ENCODE peak calls at places on chromosomes 12 and 14, in nine cellular contexts. One of them, this sample, is unnamed.

GRCh38 chr14:81246561-81247270 is 26.0 kb upstream of the GTF2A1 start:
- DNase-seq in NCI-H748 treated with DMSO at 0.1 percent for 48 hours: no peak
- DNase-seq in stimulated activated CD8-positive, alpha-beta memory T cell treated with anti-CD3 and anti-CD28 coated beads, Interleukin-7, amount 100 ng/mL, for 1 hour: no peak
- DNase-seq in erythroblast: no peak
- DNase-seq in M059J: peak; percentile 82
- DNase-seq in ecto neural progenitor cell: no peak
- DNase-seq in stimulated activated CD4-positive, alpha-beta T cell treated with anti-CD3 and anti-CD28 coated beads, Interleukin-1b, Interleukin-23, amount 100 ng/mL, for 24 hours: no peak
- DNase-seq in GM06990: no peak
- DNase-seq in activated naive CD8-positive, alpha-beta T cell treated with anti-CD3 and anti-CD28 coated beads, Interleukin-2, amount 50 U/mL, for 16 hours: no peak
- DNase-seq in this sample: no peak

GRCh38 chr14:34857689-34858449 is 17.3 kb downstream of the BAZ1A start:
- DNase-seq in GM06990: no peak
- DNase-seq in M059J: no peak
- DNase-seq in stimulated activated CD4-positive, alpha-beta T cell treated with anti-CD3 and anti-CD28 coated beads, Interleukin-1b, Interleukin-23, amount 100 ng/mL, for 24 hours: no peak
- DNase-seq in NCI-H748 treated with DMSO at 0.1 percent for 48 hours: no peak
- DNase-seq in erythroblast: no peak
- DNase-seq in activated naive CD8-positive, alpha-beta T cell treated with anti-CD3 and anti-CD28 coated beads, Interleukin-2, amount 50 U/mL, for 16 hours: no peak
- DNase-seq in ecto neural progenitor cell: no peak
- DNase-seq in stimulated activated CD8-positive, alpha-beta memory T cell treated with anti-CD3 and anti-CD28 coated beads, Interleukin-7, amount 100 ng/mL, for 1 hour: no peak
- DNase-seq in this sample: no peak

GRCh38 chr12:3892631-3893030 is 19.4 kb upstream of the PARP11 start:
- DNase-seq in activated naive CD8-positive, alpha-beta T cell treated with anti-CD3 and anti-CD28 coated beads, Interleukin-2, amount 50 U/mL, for 16 hours: no peak
- DNase-seq in ecto neural progenitor cell: no peak
- DNase-seq in GM06990: no peak
- DNase-seq in M059J: no peak
- DNase-seq in erythroblast: no peak
- DNase-seq in stimulated activated CD4-positive, alpha-beta T cell treated with anti-CD3 and anti-CD28 coated beads, Interleukin-1b, Interleukin-23, amount 100 ng/mL, for 24 hours: no peak
- DNase-seq in stimulated activated CD8-positive, alpha-beta memory T cell treated with anti-CD3 and anti-CD28 coated beads, Interleukin-7, amount 100 ng/mL, for 1 hour: no peak
- DNase-seq in NCI-H748 treated with DMSO at 0.1 percent for 48 hours: no peak
- DNase-seq in this sample: no peak

GRCh38 chr14:34592623-34593022 is 37.3 kb downstream of the SNX6 start:
- DNase-seq in stimulated activated CD8-positive, alpha-beta memory T cell treated with anti-CD3 and anti-CD28 coated beads, Interleukin-7, amount 100 ng/mL, for 1 hour: no peak
- DNase-seq in erythroblast: no peak
- DNase-seq in ecto neural progenitor cell: no peak
- DNase-seq in activated naive CD8-positive, alpha-beta T cell treated with anti-CD3 and anti-CD28 coated beads, Interleukin-2, amount 50 U/mL, for 16 hours: no peak
- DNase-seq in M059J: no peak
- DNase-seq in GM06990: no peak
- DNase-seq in NCI-H748 treated with DMSO at 0.1 percent for 48 hours: no peak
- DNase-seq in stimulated activated CD4-positive, alpha-beta T cell treated with anti-CD3 and anti-CD28 coated beads, Interleukin-1b, Interleukin-23, amount 100 ng/mL, for 24 hours: no peak
- DNase-seq in this sample: no peak

GRCh38 chr12:116247377-116247776 is 30.1 kb downstream of the MED13L start:
- DNase-seq in NCI-H748 treated with DMSO at 0.1 percent for 48 hours: no peak
- DNase-seq in stimulated activated CD4-positive, alpha-beta T cell treated with anti-CD3 and anti-CD28 coated beads, Interleukin-1b, Interleukin-23, amount 100 ng/mL, for 24 hours: no peak
- DNase-seq in erythroblast: no peak
- DNase-seq in stimulated activated CD8-positive, alpha-beta memory T cell treated with anti-CD3 and anti-CD28 coated beads, Interleukin-7, amount 100 ng/mL, for 1 hour: no peak
- DNase-seq in GM06990: no peak
- DNase-seq in activated naive CD8-positive, alpha-beta T cell treated with anti-CD3 and anti-CD28 coated beads, Interleukin-2, amount 50 U/mL, for 16 hours: no peak
- DNase-seq in M059J: no peak
- DNase-seq in ecto neural progenitor cell: no peak
- DNase-seq in this sample: no peak

GRCh38 chr14:47102472-47102871 is 450.9 kb upstream of the RPL10L start:
- DNase-seq in stimulated activated CD8-positive, alpha-beta memory T cell treated with anti-CD3 and anti-CD28 coated beads, Interleukin-7, amount 100 ng/mL, for 1 hour: no peak
- DNase-seq in erythroblast: no peak
- DNase-seq in GM06990: no peak
- DNase-seq in M059J: no peak
- DNase-seq in activated naive CD8-positive, alpha-beta T cell treated with anti-CD3 and anti-CD28 coated beads, Interleukin-2, amount 50 U/mL, for 16 hours: no peak
- DNase-seq in ecto neural progenitor cell: no peak
- DNase-seq in NCI-H748 treated with DMSO at 0.1 percent for 48 hours: no peak
- DNase-seq in stimulated activated CD4-positive, alpha-beta T cell treated with anti-CD3 and anti-CD28 coated beads, Interleukin-1b, Interleukin-23, amount 100 ng/mL, for 24 hours: no peak
- DNase-seq in this sample: no peak

GRCh38 chr14:50795127-50795526 is 35.8 kb downstream of the NIN start:
- DNase-seq in M059J: no peak
- DNase-seq in activated naive CD8-positive, alpha-beta T cell treated with anti-CD3 and anti-CD28 coated beads, Interleukin-2, amount 50 U/mL, for 16 hours: no peak
- DNase-seq in erythroblast: no peak
- DNase-seq in NCI-H748 treated with DMSO at 0.1 percent for 48 hours: no peak
- DNase-seq in ecto neural progenitor cell: no peak
- DNase-seq in stimulated activated CD8-positive, alpha-beta memory T cell treated with anti-CD3 and anti-CD28 coated beads, Interleukin-7, amount 100 ng/mL, for 1 hour: no peak
- DNase-seq in GM06990: no peak
- DNase-seq in stimulated activated CD4-positive, alpha-beta T cell treated with anti-CD3 and anti-CD28 coated beads, Interleukin-1b, Interleukin-23, amount 100 ng/mL, for 24 hours: no peak
- DNase-seq in this sample: no peak

GRCh38 chr14:32186248-32186647 is 15.6 kb upstream of the RNU6-7 start:
- DNase-seq in stimulated activated CD4-positive, alpha-beta T cell treated with anti-CD3 and anti-CD28 coated beads, Interleukin-1b, Interleukin-23, amount 100 ng/mL, for 24 hours: no peak
- DNase-seq in ecto neural progenitor cell: no peak
- DNase-seq in GM06990: peak; percentile 28
- DNase-seq in M059J: no peak
- DNase-seq in activated naive CD8-positive, alpha-beta T cell treated with anti-CD3 and anti-CD28 coated beads, Interleukin-2, amount 50 U/mL, for 16 hours: no peak
- DNase-seq in erythroblast: no peak
- DNase-seq in stimulated activated CD8-positive, alpha-beta memory T cell treated with anti-CD3 and anti-CD28 coated beads, Interleukin-7, amount 100 ng/mL, for 1 hour: no peak
- DNase-seq in NCI-H748 treated with DMSO at 0.1 percent for 48 hours: no peak
- DNase-seq in this sample: no peak

GRCh38 chr12:63802012-63802608 is 22.4 kb downstream of the RXYLT1 start:
- DNase-seq in NCI-H748 treated with DMSO at 0.1 percent for 48 hours: peak; percentile 44
- DNase-seq in stimulated activated CD4-positive, alpha-beta T cell treated with anti-CD3 and anti-CD28 coated beads, Interleukin-1b, Interleukin-23, amount 100 ng/mL, for 24 hours: no peak
- DNase-seq in ecto neural progenitor cell: no peak
- DNase-seq in erythroblast: peak; percentile 33
- DNase-seq in GM06990: no peak
- DNase-seq in stimulated activated CD8-positive, alpha-beta memory T cell treated with anti-CD3 and anti-CD28 coated beads, Interleukin-7, amount 100 ng/mL, for 1 hour: no peak
- DNase-seq in M059J: peak; percentile 34
- DNase-seq in activated naive CD8-positive, alpha-beta T cell treated with anti-CD3 and anti-CD28 coated beads, Interleukin-2, amount 50 U/mL, for 16 hours: no peak
- DNase-seq in this sample: peak; percentile 70

GRCh38 chr12:5083955-5084849 is 40.5 kb downstream of the KCNA5 start:
- DNase-seq in ecto neural progenitor cell: no peak
- DNase-seq in activated naive CD8-positive, alpha-beta T cell treated with anti-CD3 and anti-CD28 coated beads, Interleukin-2, amount 50 U/mL, for 16 hours: no peak
- DNase-seq in stimulated activated CD8-positive, alpha-beta memory T cell treated with anti-CD3 and anti-CD28 coated beads, Interleukin-7, amount 100 ng/mL, for 1 hour: no peak
- DNase-seq in NCI-H748 treated with DMSO at 0.1 percent for 48 hours: peak; percentile 3
- DNase-seq in M059J: peak; percentile 58
- DNase-seq in GM06990: peak; percentile 14
- DNase-seq in erythroblast: peak; percentile 28
- DNase-seq in stimulated activated CD4-positive, alpha-beta T cell treated with anti-CD3 and anti-CD28 coated beads, Interleukin-1b, Interleukin-23, amount 100 ng/mL, for 24 hours: no peak
- DNase-seq in this sample: peak; percentile 47

GRCh38 chr12:92123780-92124707 is 21.6 kb downstream of the BTG1 start:
- DNase-seq in M059J: no peak
- DNase-seq in ecto neural progenitor cell: no peak
- DNase-seq in activated naive CD8-positive, alpha-beta T cell treated with anti-CD3 and anti-CD28 coated beads, Interleukin-2, amount 50 U/mL, for 16 hours: no peak
- DNase-seq in erythroblast: no peak
- DNase-seq in GM06990: no peak
- DNase-seq in stimulated activated CD8-positive, alpha-beta memory T cell treated with anti-CD3 and anti-CD28 coated beads, Interleukin-7, amount 100 ng/mL, for 1 hour: no peak
- DNase-seq in NCI-H748 treated with DMSO at 0.1 percent for 48 hours: no peak
- DNase-seq in stimulated activated CD4-positive, alpha-beta T cell treated with anti-CD3 and anti-CD28 coated beads, Interleukin-1b, Interleukin-23, amount 100 ng/mL, for 24 hours: no peak
- DNase-seq in this sample: no peak

GRCh38 chr14:76277586-76278130 is 98.3 kb upstream of the ESRRB start:
- DNase-seq in erythroblast: no peak
- DNase-seq in GM06990: no peak
- DNase-seq in ecto neural progenitor cell: peak; percentile 26
- DNase-seq in stimulated activated CD8-positive, alpha-beta memory T cell treated with anti-CD3 and anti-CD28 coated beads, Interleukin-7, amount 100 ng/mL, for 1 hour: no peak
- DNase-seq in activated naive CD8-positive, alpha-beta T cell treated with anti-CD3 and anti-CD28 coated beads, Interleukin-2, amount 50 U/mL, for 16 hours: no peak
- DNase-seq in M059J: no peak
- DNase-seq in stimulated activated CD4-positive, alpha-beta T cell treated with anti-CD3 and anti-CD28 coated beads, Interleukin-1b, Interleukin-23, amount 100 ng/mL, for 24 hours: no peak
- DNase-seq in NCI-H748 treated with DMSO at 0.1 percent for 48 hours: no peak
- DNase-seq in this sample: no peak

GRCh38 chr12:93698307-93699092 is 21.3 kb downstream of the CRADD start:
- DNase-seq in M059J: peak; percentile 62
- DNase-seq in activated naive CD8-positive, alpha-beta T cell treated with anti-CD3 and anti-CD28 coated beads, Interleukin-2, amount 50 U/mL, for 16 hours: no peak
- DNase-seq in ecto neural progenitor cell: no peak
- DNase-seq in NCI-H748 treated with DMSO at 0.1 percent for 48 hours: no peak
- DNase-seq in erythroblast: no peak
- DNase-seq in GM06990: no peak
- DNase-seq in stimulated activated CD8-positive, alpha-beta memory T cell treated with anti-CD3 and anti-CD28 coated beads, Interleukin-7, amount 100 ng/mL, for 1 hour: no peak
- DNase-seq in stimulated activated CD4-positive, alpha-beta T cell treated with anti-CD3 and anti-CD28 coated beads, Interleukin-1b, Interleukin-23, amount 100 ng/mL, for 24 hours: no peak
- DNase-seq in this sample: no peak

GRCh38 chr12:110756611-110757010 is 13.9 kb upstream of the PPP1CC start:
- DNase-seq in stimulated activated CD4-positive, alpha-beta T cell treated with anti-CD3 and anti-CD28 coated beads, Interleukin-1b, Interleukin-23, amount 100 ng/mL, for 24 hours: no peak
- DNase-seq in M059J: peak; percentile 67
- DNase-seq in activated naive CD8-positive, alpha-beta T cell treated with anti-CD3 and anti-CD28 coated beads, Interleukin-2, amount 50 U/mL, for 16 hours: no peak
- DNase-seq in stimulated activated CD8-positive, alpha-beta memory T cell treated with anti-CD3 and anti-CD28 coated beads, Interleukin-7, amount 100 ng/mL, for 1 hour: no peak
- DNase-seq in NCI-H748 treated with DMSO at 0.1 percent for 48 hours: no peak
- DNase-seq in GM06990: no peak
- DNase-seq in erythroblast: no peak
- DNase-seq in ecto neural progenitor cell: no peak
- DNase-seq in this sample: no peak

GRCh38 chr12:131067993-131068942 is 114.6 kb downstream of the ADGRD1 start:
- DNase-seq in NCI-H748 treated with DMSO at 0.1 percent for 48 hours: no peak
- DNase-seq in erythroblast: no peak
- DNase-seq in M059J: no peak
- DNase-seq in stimulated activated CD8-positive, alpha-beta memory T cell treated with anti-CD3 and anti-CD28 coated beads, Interleukin-7, amount 100 ng/mL, for 1 hour: no peak
- DNase-seq in ecto neural progenitor cell: peak; percentile 44
- DNase-seq in stimulated activated CD4-positive, alpha-beta T cell treated with anti-CD3 and anti-CD28 coated beads, Interleukin-1b, Interleukin-23, amount 100 ng/mL, for 24 hours: no peak
- DNase-seq in GM06990: no peak
- DNase-seq in activated naive CD8-positive, alpha-beta T cell treated with anti-CD3 and anti-CD28 coated beads, Interleukin-2, amount 50 U/mL, for 16 hours: no peak
- DNase-seq in this sample: no peak

GRCh38 chr14:28770574-28770973 is 4.0 kb downstream of the FOXG1 start:
- DNase-seq in GM06990: no peak
- DNase-seq in stimulated activated CD8-positive, alpha-beta memory T cell treated with anti-CD3 and anti-CD28 coated beads, Interleukin-7, amount 100 ng/mL, for 1 hour: no peak
- DNase-seq in NCI-H748 treated with DMSO at 0.1 percent for 48 hours: no peak
- DNase-seq in stimulated activated CD4-positive, alpha-beta T cell treated with anti-CD3 and anti-CD28 coated beads, Interleukin-1b, Interleukin-23, amount 100 ng/mL, for 24 hours: no peak
- DNase-seq in ecto neural progenitor cell: no peak
- DNase-seq in erythroblast: no peak
- DNase-seq in activated naive CD8-positive, alpha-beta T cell treated with anti-CD3 and anti-CD28 coated beads, Interleukin-2, amount 50 U/mL, for 16 hours: no peak
- DNase-seq in M059J: peak; percentile 69
- DNase-seq in this sample: no peak

GRCh38 chr14:76346391-76347160 is 29.4 kb upstream of the ESRRB start:
- DNase-seq in NCI-H748 treated with DMSO at 0.1 percent for 48 hours: peak; percentile 22
- DNase-seq in activated naive CD8-positive, alpha-beta T cell treated with anti-CD3 and anti-CD28 coated beads, Interleukin-2, amount 50 U/mL, for 16 hours: no peak
- DNase-seq in ecto neural progenitor cell: no peak
- DNase-seq in stimulated activated CD8-positive, alpha-beta memory T cell treated with anti-CD3 and anti-CD28 coated beads, Interleukin-7, amount 100 ng/mL, for 1 hour: no peak
- DNase-seq in stimulated activated CD4-positive, alpha-beta T cell treated with anti-CD3 and anti-CD28 coated beads, Interleukin-1b, Interleukin-23, amount 100 ng/mL, for 24 hours: no peak
- DNase-seq in M059J: no peak
- DNase-seq in GM06990: no peak
- DNase-seq in erythroblast: no peak
- DNase-seq in this sample: no peak

GRCh38 chr14:102527255-102528232 is 18.0 kb upstream of the ANKRD9 start:
- DNase-seq in NCI-H748 treated with DMSO at 0.1 percent for 48 hours: no peak
- DNase-seq in stimulated activated CD8-positive, alpha-beta memory T cell treated with anti-CD3 and anti-CD28 coated beads, Interleukin-7, amount 100 ng/mL, for 1 hour: no peak
- DNase-seq in stimulated activated CD4-positive, alpha-beta T cell treated with anti-CD3 and anti-CD28 coated beads, Interleukin-1b, Interleukin-23, amount 100 ng/mL, for 24 hours: no peak
- DNase-seq in GM06990: no peak
- DNase-seq in ecto neural progenitor cell: no peak
- DNase-seq in activated naive CD8-positive, alpha-beta T cell treated with anti-CD3 and anti-CD28 coated beads, Interleukin-2, amount 50 U/mL, for 16 hours: no peak
- DNase-seq in erythroblast: no peak
- DNase-seq in M059J: peak; percentile 81
- DNase-seq in this sample: no peak

GRCh38 chr12:52258335-52258901 is 16.0 kb upstream of the KRT86 start:
- DNase-seq in erythroblast: no peak
- DNase-seq in stimulated activated CD4-positive, alpha-beta T cell treated with anti-CD3 and anti-CD28 coated beads, Interleukin-1b, Interleukin-23, amount 100 ng/mL, for 24 hours: no peak
- DNase-seq in activated naive CD8-positive, alpha-beta T cell treated with anti-CD3 and anti-CD28 coated beads, Interleukin-2, amount 50 U/mL, for 16 hours: no peak
- DNase-seq in M059J: no peak
- DNase-seq in NCI-H748 treated with DMSO at 0.1 percent for 48 hours: no peak
- DNase-seq in stimulated activated CD8-positive, alpha-beta memory T cell treated with anti-CD3 and anti-CD28 coated beads, Interleukin-7, amount 100 ng/mL, for 1 hour: no peak
- DNase-seq in GM06990: no peak
- DNase-seq in ecto neural progenitor cell: peak; percentile 77
- DNase-seq in this sample: no peak

GRCh38 chr12:93802698-93803097 is 125.5 kb downstream of the CRADD start:
- DNase-seq in GM06990: no peak
- DNase-seq in stimulated activated CD8-positive, alpha-beta memory T cell treated with anti-CD3 and anti-CD28 coated beads, Interleukin-7, amount 100 ng/mL, for 1 hour: no peak
- DNase-seq in stimulated activated CD4-positive, alpha-beta T cell treated with anti-CD3 and anti-CD28 coated beads, Interleukin-1b, Interleukin-23, amount 100 ng/mL, for 24 hours: no peak
- DNase-seq in M059J: peak; percentile 72
- DNase-seq in NCI-H748 treated with DMSO at 0.1 percent for 48 hours: no peak
- DNase-seq in ecto neural progenitor cell: no peak
- DNase-seq in erythroblast: no peak
- DNase-seq in activated naive CD8-positive, alpha-beta T cell treated with anti-CD3 and anti-CD28 coated beads, Interleukin-2, amount 50 U/mL, for 16 hours: no peak
- DNase-seq in this sample: peak; percentile 19

GRCh38 chr14:29663281-29663801 is 264.3 kb downstream of the PRKD1 start:
- DNase-seq in activated naive CD8-positive, alpha-beta T cell treated with anti-CD3 and anti-CD28 coated beads, Interleukin-2, amount 50 U/mL, for 16 hours: no peak
- DNase-seq in erythroblast: no peak
- DNase-seq in GM06990: no peak
- DNase-seq in stimulated activated CD4-positive, alpha-beta T cell treated with anti-CD3 and anti-CD28 coated beads, Interleukin-1b, Interleukin-23, amount 100 ng/mL, for 24 hours: no peak
- DNase-seq in M059J: no peak
- DNase-seq in ecto neural progenitor cell: no peak
- DNase-seq in NCI-H748 treated with DMSO at 0.1 percent for 48 hours: no peak
- DNase-seq in stimulated activated CD8-positive, alpha-beta memory T cell treated with anti-CD3 and anti-CD28 coated beads, Interleukin-7, amount 100 ng/mL, for 1 hour: no peak
- DNase-seq in this sample: no peak

GRCh38 chr12:5022465-5023061 is 21.1 kb upstream of the KCNA5 start:
- DNase-seq in M059J: peak; percentile 42
- DNase-seq in GM06990: no peak
- DNase-seq in stimulated activated CD4-positive, alpha-beta T cell treated with anti-CD3 and anti-CD28 coated beads, Interleukin-1b, Interleukin-23, amount 100 ng/mL, for 24 hours: no peak
- DNase-seq in activated naive CD8-positive, alpha-beta T cell treated with anti-CD3 and anti-CD28 coated beads, Interleukin-2, amount 50 U/mL, for 16 hours: no peak
- DNase-seq in NCI-H748 treated with DMSO at 0.1 percent for 48 hours: peak; percentile 4
- DNase-seq in ecto neural progenitor cell: peak; percentile 80
- DNase-seq in erythroblast: peak; percentile 34
- DNase-seq in stimulated activated CD8-positive, alpha-beta memory T cell treated with anti-CD3 and anti-CD28 coated beads, Interleukin-7, amount 100 ng/mL, for 1 hour: no peak
- DNase-seq in this sample: peak; percentile 30

GRCh38 chr14:51873221-51873893 is 12.9 kb downstream of the GNG2 start:
- DNase-seq in ecto neural progenitor cell: no peak
- DNase-seq in GM06990: peak; percentile 82
- DNase-seq in stimulated activated CD8-positive, alpha-beta memory T cell treated with anti-CD3 and anti-CD28 coated beads, Interleukin-7, amount 100 ng/mL, for 1 hour: no peak
- DNase-seq in NCI-H748 treated with DMSO at 0.1 percent for 48 hours: peak; percentile 97
- DNase-seq in stimulated activated CD4-positive, alpha-beta T cell treated with anti-CD3 and anti-CD28 coated beads, Interleukin-1b, Interleukin-23, amount 100 ng/mL, for 24 hours: no peak
- DNase-seq in erythroblast: peak; percentile 35
- DNase-seq in M059J: peak; percentile 98
- DNase-seq in activated naive CD8-positive, alpha-beta T cell treated with anti-CD3 and anti-CD28 coated beads, Interleukin-2, amount 50 U/mL, for 16 hours: no peak
- DNase-seq in this sample: no peak

GRCh38 chr12:73629893-73630872 is 907.5 kb upstream of the ATXN7L3B start:
- DNase-seq in stimulated activated CD4-positive, alpha-beta T cell treated with anti-CD3 and anti-CD28 coated beads, Interleukin-1b, Interleukin-23, amount 100 ng/mL, for 24 hours: no peak
- DNase-seq in ecto neural progenitor cell: no peak
- DNase-seq in stimulated activated CD8-positive, alpha-beta memory T cell treated with anti-CD3 and anti-CD28 coated beads, Interleukin-7, amount 100 ng/mL, for 1 hour: no peak
- DNase-seq in NCI-H748 treated with DMSO at 0.1 percent for 48 hours: no peak
- DNase-seq in GM06990: no peak
- DNase-seq in M059J: no peak
- DNase-seq in activated naive CD8-positive, alpha-beta T cell treated with anti-CD3 and anti-CD28 coated beads, Interleukin-2, amount 50 U/mL, for 16 hours: no peak
- DNase-seq in erythroblast: no peak
- DNase-seq in this sample: no peak

GRCh38 chr12:95102916-95103671 is 29.7 kb upstream of the NR2C1 start:
- DNase-seq in stimulated activated CD8-positive, alpha-beta memory T cell treated with anti-CD3 and anti-CD28 coated beads, Interleukin-7, amount 100 ng/mL, for 1 hour: no peak
- DNase-seq in ecto neural progenitor cell: no peak
- DNase-seq in M059J: peak; percentile 97
- DNase-seq in stimulated activated CD4-positive, alpha-beta T cell treated with anti-CD3 and anti-CD28 coated beads, Interleukin-1b, Interleukin-23, amount 100 ng/mL, for 24 hours: peak; percentile 8
- DNase-seq in GM06990: peak; percentile 84
- DNase-seq in NCI-H748 treated with DMSO at 0.1 percent for 48 hours: peak; percentile 71
- DNase-seq in erythroblast: no peak
- DNase-seq in activated naive CD8-positive, alpha-beta T cell treated with anti-CD3 and anti-CD28 coated beads, Interleukin-2, amount 50 U/mL, for 16 hours: no peak
- DNase-seq in this sample: peak; percentile 54

GRCh38 chr12:55932546-55932919 is 1.6 kb downstream of the DGKA start:
- DNase-seq in erythroblast: peak; percentile 37
- DNase-seq in stimulated activated CD4-positive, alpha-beta T cell treated with anti-CD3 and anti-CD28 coated beads, Interleukin-1b, Interleukin-23, amount 100 ng/mL, for 24 hours: no peak
- DNase-seq in stimulated activated CD8-positive, alpha-beta memory T cell treated with anti-CD3 and anti-CD28 coated beads, Interleukin-7, amount 100 ng/mL, for 1 hour: no peak
- DNase-seq in ecto neural progenitor cell: no peak
- DNase-seq in activated naive CD8-positive, alpha-beta T cell treated with anti-CD3 and anti-CD28 coated beads, Interleukin-2, amount 50 U/mL, for 16 hours: peak; percentile 14
- DNase-seq in NCI-H748 treated with DMSO at 0.1 percent for 48 hours: peak; percentile 13
- DNase-seq in GM06990: no peak
- DNase-seq in M059J: no peak
- DNase-seq in this sample: no peak

GRCh38 chr12:116365606-116366455 is 88.3 kb upstream of the MED13L start:
- DNase-seq in activated naive CD8-positive, alpha-beta T cell treated with anti-CD3 and anti-CD28 coated beads, Interleukin-2, amount 50 U/mL, for 16 hours: no peak
- DNase-seq in stimulated activated CD8-positive, alpha-beta memory T cell treated with anti-CD3 and anti-CD28 coated beads, Interleukin-7, amount 100 ng/mL, for 1 hour: no peak
- DNase-seq in GM06990: no peak
- DNase-seq in NCI-H748 treated with DMSO at 0.1 percent for 48 hours: no peak
- DNase-seq in ecto neural progenitor cell: no peak
- DNase-seq in stimulated activated CD4-positive, alpha-beta T cell treated with anti-CD3 and anti-CD28 coated beads, Interleukin-1b, Interleukin-23, amount 100 ng/mL, for 24 hours: no peak
- DNase-seq in M059J: no peak
- DNase-seq in erythroblast: no peak
- DNase-seq in this sample: no peak

GRCh38 chr12:47744005-47744651 is 14.6 kb downstream of the RAPGEF3 start:
- DNase-seq in stimulated activated CD8-positive, alpha-beta memory T cell treated with anti-CD3 and anti-CD28 coated beads, Interleukin-7, amount 100 ng/mL, for 1 hour: peak; percentile 53
- DNase-seq in NCI-H748 treated with DMSO at 0.1 percent for 48 hours: peak; percentile 55
- DNase-seq in ecto neural progenitor cell: no peak
- DNase-seq in erythroblast: peak; percentile 15
- DNase-seq in GM06990: no peak
- DNase-seq in activated naive CD8-positive, alpha-beta T cell treated with anti-CD3 and anti-CD28 coated beads, Interleukin-2, amount 50 U/mL, for 16 hours: peak; percentile 23
- DNase-seq in M059J: no peak
- DNase-seq in stimulated activated CD4-positive, alpha-beta T cell treated with anti-CD3 and anti-CD28 coated beads, Interleukin-1b, Interleukin-23, amount 100 ng/mL, for 24 hours: peak; percentile 24
- DNase-seq in this sample: no peak

GRCh38 chr12:67578976-67579661 is 69.4 kb upstream of the DYRK2 start:
- DNase-seq in NCI-H748 treated with DMSO at 0.1 percent for 48 hours: no peak
- DNase-seq in stimulated activated CD4-positive, alpha-beta T cell treated with anti-CD3 and anti-CD28 coated beads, Interleukin-1b, Interleukin-23, amount 100 ng/mL, for 24 hours: no peak
- DNase-seq in GM06990: no peak
- DNase-seq in ecto neural progenitor cell: no peak
- DNase-seq in stimulated activated CD8-positive, alpha-beta memory T cell treated with anti-CD3 and anti-CD28 coated beads, Interleukin-7, amount 100 ng/mL, for 1 hour: no peak
- DNase-seq in erythroblast: no peak
- DNase-seq in activated naive CD8-positive, alpha-beta T cell treated with anti-CD3 and anti-CD28 coated beads, Interleukin-2, amount 50 U/mL, for 16 hours: no peak
- DNase-seq in M059J: peak; percentile 42
- DNase-seq in this sample: no peak

GRCh38 chr12:28253175-28253641 is 63.0 kb downstream of the CCDC91 start:
- DNase-seq in erythroblast: no peak
- DNase-seq in stimulated activated CD8-positive, alpha-beta memory T cell treated with anti-CD3 and anti-CD28 coated beads, Interleukin-7, amount 100 ng/mL, for 1 hour: no peak
- DNase-seq in M059J: peak; percentile 57
- DNase-seq in ecto neural progenitor cell: no peak
- DNase-seq in stimulated activated CD4-positive, alpha-beta T cell treated with anti-CD3 and anti-CD28 coated beads, Interleukin-1b, Interleukin-23, amount 100 ng/mL, for 24 hours: peak; percentile 36
- DNase-seq in activated naive CD8-positive, alpha-beta T cell treated with anti-CD3 and anti-CD28 coated beads, Interleukin-2, amount 50 U/mL, for 16 hours: peak; percentile 0
- DNase-seq in NCI-H748 treated with DMSO at 0.1 percent for 48 hours: no peak
- DNase-seq in GM06990: no peak
- DNase-seq in this sample: no peak

GRCh38 chr12:6380141-6381121 is 3.5 kb upstream of the LTBR start:
- DNase-seq in GM06990: no peak
- DNase-seq in activated naive CD8-positive, alpha-beta T cell treated with anti-CD3 and anti-CD28 coated beads, Interleukin-2, amount 50 U/mL, for 16 hours: no peak
- DNase-seq in M059J: no peak
- DNase-seq in stimulated activated CD4-positive, alpha-beta T cell treated with anti-CD3 and anti-CD28 coated beads, Interleukin-1b, Interleukin-23, amount 100 ng/mL, for 24 hours: no peak
- DNase-seq in stimulated activated CD8-positive, alpha-beta memory T cell treated with anti-CD3 and anti-CD28 coated beads, Interleukin-7, amount 100 ng/mL, for 1 hour: no peak
- DNase-seq in erythroblast: no peak
- DNase-seq in NCI-H748 treated with DMSO at 0.1 percent for 48 hours: no peak
- DNase-seq in ecto neural progenitor cell: no peak
- DNase-seq in this sample: no peak

This sample was measured in NCI-H2227 treated with DMSO at 0.1 percent for 48 hours.